ENCODE peak calls at places on chromosome 22, in ten cellular contexts. W is right atrium auricular region; B is tibial artery; L is activated B cell treated with CpG ODN at 0.5 μM for 24 hours; N is glutamatergic neuron; U is CD8-positive, alpha-beta T cell; F is retinal pigment epithelial cell; G is OCI-LY7; K is AG10803; J is mammary epithelial cell. V is an unnamed sample.

GRCh38 chr22:30744224-30744623 is 49.5 kb downstream of the OSBP2 start:
- DNase-seq in W (no peak), L (no peak), N (no peak), J (no peak), K (no peak), B (no peak), G (no peak), F (no peak), U (no peak), V (no peak)

GRCh38 chr22:43128928-43129424 is 14.2 kb downstream of the MCAT start:
- DNase-seq in G (peak), F (no peak), N (no peak), U (no peak), W (no peak), K (no peak), B (no peak), J (no peak), L (no peak), V (no peak)

GRCh38 chr22:47367993-47368945 is 605.8 kb downstream of the TBC1D22A start:
- DNase-seq in U (no peak), F (no peak), B (no peak), G (no peak), L (no peak), K (no peak), J (no peak), W (no peak), N (no peak), V (peak)

GRCh38 chr22:27377901-27378300 is 423.7 kb downstream of the MN1 start:
- DNase-seq in U (no peak), J (no peak), N (peak), F (peak), W (no peak), K (no peak), L (no peak), G (peak), B (no peak), V (peak)

GRCh38 chr22:29032014-29032475 is 29.6 kb downstream of the C22orf31 start:
- DNase-seq in L (no peak), F (no peak), W (no peak), N (no peak), K (no peak), B (no peak), G (no peak), J (no peak), U (no peak), V (no peak)

GRCh38 chr22:42994917-42995562 is 19.9 kb downstream of the PACSIN2 start:
- DNase-seq in J (peak), B (peak), F (no peak), U (no peak), W (peak), G (peak), K (peak), L (no peak), N (no peak), V (no peak)

GRCh38 chr22:45524966-45525365 is 22.3 kb downstream of the FBLN1 start:
- DNase-seq in F (no peak), G (no peak), N (no peak), K (no peak), B (no peak), J (no peak), U (no peak), W (no peak), L (no peak), V (no peak)

GRCh38 chr22:30044369-30044768 is 35.9 kb upstream of the HORMAD2 start:
- DNase-seq in W (peak), B (no peak), K (peak), F (peak), U (no peak), J (peak), G (no peak), L (no peak), N (no peak), V (peak)

GRCh38 chr22:23910496-23911190 is 16.5 kb downstream of the MIF start:
- DNase-seq in B (no peak), F (no peak), W (no peak), L (no peak), K (no peak), J (no peak), N (no peak), G (no peak), U (no peak), V (no peak)

GRCh38 chr22:43479962-43480361 is 68.1 kb downstream of the MPPED1 start:
- DNase-seq in G (no peak), B (no peak), K (no peak), U (no peak), W (no peak), J (no peak), F (no peak), L (no peak), N (no peak), V (no peak)

GRCh38 chr22:20021196-20022181 is 579 bp downstream of the TANGO2 start:
- DNase-seq in G (peak), L (no peak), K (peak), U (peak), W (peak), J (no peak), F (peak), B (peak), N (no peak), V (no peak)

GRCh38 chr22:45807156-45807915 is 135.7 kb downstream of the ATXN10 start:
- DNase-seq in G (no peak), L (no peak), W (no peak), B (no peak), U (no peak), F (no peak), K (no peak), N (no peak), J (no peak), V (no peak)

GRCh38 chr22:39308614-39309363 is 10.6 kb downstream of the RPL3 start:
- DNase-seq in F (peak), G (no peak), N (no peak), W (peak), J (peak), B (peak), U (no peak), K (peak), L (no peak), V (peak)
- TF ChIP-seq CTCF in F (peak), G (peak), N (no peak), W (peak), J (no peak), B (no peak), U (no peak), K (peak), L (no peak), V (peak)

GRCh38 chr22:41957941-41958556 is 6.1 kb downstream of the SMIM45 start:
- DNase-seq in U (no peak), G (no peak), W (no peak), J (no peak), L (no peak), N (no peak), F (no peak), B (no peak), K (no peak), V (no peak)
- TF ChIP-seq CTCF in U (peak), G (no peak), W (peak), J (no peak), L (peak), N (peak), F (no peak), B (no peak), K (no peak), V (no peak)

GRCh38 chr22:36204641-36205032 is 3.0 kb upstream of the APOL4 start:
- DNase-seq in U (no peak), J (no peak), G (no peak), W (no peak), K (no peak), N (no peak), B (no peak), F (no peak), L (no peak), V (no peak)
- TF ChIP-seq CTCF in U (no peak), J (no peak), G (no peak), W (no peak), K (no peak), N (no peak), B (no peak), F (no peak), L (no peak), V (no peak)

GRCh38 chr22:21915624-21916308 is 36.9 kb downstream of the PPM1F start:
- DNase-seq in U (no peak), J (no peak), W (no peak), L (no peak), K (no peak), G (no peak), F (no peak), N (no peak), B (no peak), V (no peak)

GRCh38 chr22:21917959-21918261 is 34.7 kb downstream of the PPM1F start:
- DNase-seq in J (no peak), K (no peak), L (no peak), G (no peak), U (no peak), B (no peak), W (no peak), F (no peak), N (no peak), V (no peak)

GRCh38 chr22:21918466-21919185 is 34.0 kb downstream of the PPM1F start:
- DNase-seq in W (no peak), G (no peak), U (no peak), L (no peak), F (no peak), N (no peak), B (no peak), K (no peak), J (no peak), V (no peak)

GRCh38 chr22:21916309-21916918 is 36.2 kb downstream of the PPM1F start:
- DNase-seq in U (no peak), N (no peak), L (no peak), W (no peak), F (no peak), K (no peak), J (no peak), G (no peak), B (no peak), V (no peak)

DNA sequence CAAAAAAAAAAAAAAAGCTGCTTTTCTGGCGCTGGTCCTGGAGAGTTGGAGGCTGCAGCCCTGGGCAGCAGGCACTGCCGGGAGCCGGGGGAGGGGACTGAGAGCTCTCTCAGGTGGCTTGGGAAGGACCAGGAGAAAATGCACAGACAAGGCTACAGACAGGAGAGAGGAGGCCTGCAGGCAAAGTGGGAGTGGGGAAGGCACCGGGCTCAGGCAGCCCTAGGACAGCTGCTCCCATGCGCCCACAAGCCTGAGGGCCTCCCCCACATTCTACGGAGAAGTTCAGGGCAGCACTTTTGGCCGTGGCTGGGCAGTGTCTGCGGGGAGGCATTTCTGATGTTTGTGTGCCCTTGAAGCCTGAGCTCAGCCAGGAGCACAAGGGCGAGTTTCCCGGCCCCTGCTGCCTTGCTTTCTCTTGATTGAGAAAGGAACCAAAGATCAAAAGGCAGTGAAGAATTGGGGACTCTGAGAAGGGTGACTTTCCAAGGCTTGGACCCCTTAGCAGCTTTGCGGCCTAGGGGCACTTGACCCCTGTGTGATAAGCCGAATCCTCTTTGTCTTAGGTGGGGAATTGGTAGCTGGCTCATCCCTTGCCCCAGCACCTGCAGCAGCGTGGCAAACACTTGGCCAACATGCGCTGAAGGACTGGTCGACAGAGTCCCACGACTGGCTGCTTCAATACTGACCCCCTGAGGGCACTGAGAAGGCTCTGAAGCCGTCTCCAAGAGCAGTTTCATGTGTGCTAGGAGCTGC is 35.3 kb downstream of the PPM1F start:
- DNase-seq in W (no peak), F (peak), J (no peak), U (no peak), K (no peak), G (no peak), B (no peak), N (no peak), L (no peak), V (no peak)
- TF ChIP-seq CTCF in W (no peak), F (no peak), J (no peak), U (no peak), K (no peak), G (no peak), B (no peak), N (no peak), L (no peak), V (no peak)

GRCh38 chr22:18095101-18095805 is 15.4 kb upstream of the TUBA8 start:
- DNase-seq in N (no peak), K (no peak), B (no peak), J (peak), U (no peak), F (no peak), L (no peak), G (no peak), W (no peak), V (no peak)
- TF ChIP-seq CTCF in N (no peak), K (no peak), B (no peak), J (no peak), U (no peak), F (no peak), L (no peak), G (no peak), W (no peak), V (no peak)

DNA sequence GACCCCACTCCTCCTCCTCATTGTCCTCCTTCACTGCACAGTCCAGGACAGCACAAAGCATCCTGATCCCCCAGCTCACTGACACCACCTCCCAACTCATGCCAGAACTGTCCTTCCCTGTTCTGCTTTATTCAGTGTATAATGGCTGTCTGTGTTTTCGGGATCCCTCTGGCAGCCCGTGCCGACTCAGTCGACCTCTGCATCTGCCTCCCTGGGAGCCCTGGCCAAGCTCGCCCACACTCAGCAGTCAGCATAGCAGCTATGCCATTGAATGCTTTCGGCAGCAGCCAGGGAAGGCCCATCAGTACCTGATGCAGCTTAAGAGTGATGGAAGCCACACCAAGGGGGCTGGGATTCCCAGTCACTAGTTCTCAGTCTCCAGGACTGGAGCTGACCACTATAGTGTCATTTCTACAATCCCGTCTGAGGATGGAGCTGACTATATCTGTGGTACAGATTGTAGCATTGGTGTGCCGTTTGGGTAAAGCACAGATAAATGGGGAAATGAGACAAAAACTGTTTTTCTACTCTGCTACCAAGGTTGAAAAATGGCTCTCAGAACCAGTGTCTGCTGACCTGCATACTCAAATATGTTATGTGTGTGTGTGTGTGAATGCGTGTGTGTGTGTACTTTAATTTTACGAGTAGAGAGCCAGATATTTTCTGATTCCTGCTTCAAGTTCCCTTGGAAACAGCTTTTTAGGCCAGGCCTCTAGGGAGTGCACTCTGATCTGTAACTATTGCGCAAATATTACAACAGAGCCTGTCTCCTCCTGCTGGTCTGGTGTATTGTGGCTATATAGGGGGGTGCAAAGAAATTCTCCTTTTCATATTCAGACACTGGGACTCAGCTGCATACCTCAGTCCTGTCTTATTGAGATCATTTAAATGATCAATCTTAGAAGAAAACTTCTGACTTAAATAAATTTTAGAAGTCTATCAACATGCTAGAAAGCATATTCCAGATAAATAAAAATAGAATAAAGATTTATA is 78.8 kb upstream of the TOP3B start:
- DNase-seq in U (no peak), G (peak), F (no peak), B (peak), L (no peak), J (peak), N (no peak), K (peak), W (no peak), V (no peak)
- TF ChIP-seq CTCF in U (no peak), G (peak), F (peak), B (peak), L (no peak), J (no peak), N (no peak), K (peak), W (peak), V (peak)

DNA sequence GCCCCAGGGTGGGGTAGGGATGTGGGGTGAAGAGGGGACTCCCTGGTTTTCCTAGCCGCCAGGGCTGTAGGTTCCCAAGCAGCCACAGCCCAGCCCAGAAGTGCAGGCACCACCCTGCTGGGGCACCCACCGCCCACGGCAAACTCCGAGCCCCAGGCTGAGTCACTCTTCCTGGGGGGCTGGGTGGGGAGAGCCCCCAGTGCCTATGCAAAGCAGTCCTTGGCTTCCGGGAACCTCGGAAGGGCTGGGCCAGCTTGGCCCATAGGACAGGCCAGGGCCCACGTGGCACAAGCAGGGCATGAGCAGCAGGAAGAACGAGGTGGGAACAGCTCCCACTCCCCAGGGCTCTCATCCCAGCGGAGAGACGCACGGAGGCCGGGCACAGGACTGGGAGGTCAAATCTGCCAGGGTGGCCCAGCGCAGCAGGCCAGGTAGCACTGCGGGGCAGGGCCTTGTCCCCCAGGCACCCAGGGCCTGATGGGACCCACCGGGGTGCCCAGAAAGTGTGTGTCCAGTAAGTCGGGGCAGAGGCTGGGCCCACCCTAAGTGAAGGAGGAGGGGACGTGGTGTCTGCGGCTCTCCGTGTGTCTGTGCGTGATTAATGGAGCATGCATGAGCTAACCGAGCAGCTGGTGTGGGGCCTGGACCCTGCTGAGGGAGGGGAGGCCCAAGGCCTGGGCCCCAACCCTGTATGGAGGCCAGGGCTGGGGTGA is 4.6 kb upstream of the IL17REL start:
- DNase-seq in J (no peak), L (no peak), N (no peak), F (no peak), W (no peak), B (no peak), G (no peak), K (no peak), U (peak), V (no peak)
- TF ChIP-seq CTCF in J (no peak), L (no peak), N (no peak), F (no peak), W (no peak), B (no peak), G (no peak), K (no peak), U (no peak), V (no peak)